ENCODE peak calls at places on chromosomes 1 and 21, in six cellular contexts. One of them, this sample, is unnamed.

GRCh38 chr1:96520542-96520941 is 201.0 kb upstream of the PTBP2 start:
- DNase-seq in fibroblast of lung: peak; percentile 51
- DNase-seq in LNCaP clone FGC: no peak
- DNase-seq in mucosa of descending colon: no peak
- DNase-seq in fibroblast of mammary gland: peak; percentile 90
- DNase-seq in Panc1: no peak
- DNase-seq in this sample: no peak

GRCh38 chr1:95614197-95614596 is 380.2 kb downstream of the RWDD3 start:
- DNase-seq in mucosa of descending colon: no peak
- DNase-seq in fibroblast of mammary gland: no peak
- DNase-seq in LNCaP clone FGC: no peak
- DNase-seq in Panc1: no peak
- DNase-seq in fibroblast of lung: no peak
- DNase-seq in this sample: no peak

GRCh38 chr1:232404981-232405380 is 225.0 kb downstream of the SIPA1L2 start:
- DNase-seq in fibroblast of lung: no peak
- DNase-seq in mucosa of descending colon: no peak
- DNase-seq in LNCaP clone FGC: no peak
- DNase-seq in Panc1: no peak
- DNase-seq in fibroblast of mammary gland: no peak
- DNase-seq in this sample: no peak

GRCh38 chr1:15406911-15407559 is 2.7 kb upstream of the EFHD2 start:
- DNase-seq in mucosa of descending colon: no peak
- DNase-seq in fibroblast of mammary gland: peak; percentile 91
- DNase-seq in Panc1: no peak
- DNase-seq in fibroblast of lung: peak; percentile 82
- DNase-seq in LNCaP clone FGC: no peak
- DNase-seq in this sample: no peak

GRCh38 chr1:34101151-34101550 is 63.9 kb downstream of the CSMD2 start:
- DNase-seq in mucosa of descending colon: no peak
- DNase-seq in fibroblast of lung: no peak
- DNase-seq in LNCaP clone FGC: no peak
- DNase-seq in fibroblast of mammary gland: peak; percentile 68
- DNase-seq in Panc1: no peak
- DNase-seq in this sample: no peak

GRCh38 chr1:192183788-192184187 is 25.5 kb downstream of the RGS18 start:
- DNase-seq in mucosa of descending colon: no peak
- DNase-seq in Panc1: no peak
- DNase-seq in fibroblast of lung: no peak
- DNase-seq in LNCaP clone FGC: no peak
- DNase-seq in fibroblast of mammary gland: no peak
- DNase-seq in this sample: no peak

GRCh38 chr1:246933893-246934292 is 2.1 kb upstream of the AHCTF1 start:
- DNase-seq in Panc1: no peak
- DNase-seq in mucosa of descending colon: no peak
- DNase-seq in fibroblast of mammary gland: no peak
- DNase-seq in fibroblast of lung: no peak
- DNase-seq in LNCaP clone FGC: no peak
- DNase-seq in this sample: no peak

GRCh38 chr1:75614455-75615379 is 3.8 kb upstream of the SLC44A5 start:
- DNase-seq in LNCaP clone FGC: no peak
- DNase-seq in fibroblast of mammary gland: peak; percentile 16
- DNase-seq in mucosa of descending colon: peak; percentile 28
- DNase-seq in Panc1: no peak
- DNase-seq in fibroblast of lung: peak; percentile 14
- DNase-seq in this sample: peak; percentile 27

GRCh38 chr1:228462560-228462959 is 24.6 kb upstream of the RNF187 start:
- DNase-seq in fibroblast of lung: no peak
- DNase-seq in mucosa of descending colon: no peak
- DNase-seq in Panc1: no peak
- DNase-seq in fibroblast of mammary gland: no peak
- DNase-seq in LNCaP clone FGC: no peak
- DNase-seq in this sample: no peak

GRCh38 chr1:71046891-71047634 is 553 bp downstream of the PTGER3 start:
- DNase-seq in fibroblast of mammary gland: no peak
- DNase-seq in Panc1: no peak
- DNase-seq in mucosa of descending colon: peak; percentile 40
- DNase-seq in fibroblast of lung: no peak
- DNase-seq in LNCaP clone FGC: no peak
- DNase-seq in this sample: no peak

GRCh38 chr1:41260768-41261167 is 18.7 kb upstream of the SCMH1 start:
- DNase-seq in fibroblast of lung: no peak
- DNase-seq in mucosa of descending colon: no peak
- DNase-seq in fibroblast of mammary gland: no peak
- DNase-seq in Panc1: no peak
- DNase-seq in LNCaP clone FGC: no peak
- DNase-seq in this sample: no peak

GRCh38 chr1:220249522-220249921 is 22.7 kb downstream of the RAB3GAP2 start:
- DNase-seq in LNCaP clone FGC: no peak
- DNase-seq in mucosa of descending colon: no peak
- DNase-seq in Panc1: no peak
- DNase-seq in fibroblast of mammary gland: no peak
- DNase-seq in fibroblast of lung: no peak
- DNase-seq in this sample: no peak

GRCh38 chr1:184595609-184596008 is 159.0 kb downstream of the EDEM3 start:
- DNase-seq in mucosa of descending colon: no peak
- DNase-seq in LNCaP clone FGC: no peak
- DNase-seq in Panc1: no peak
- DNase-seq in fibroblast of mammary gland: peak; percentile 84
- DNase-seq in fibroblast of lung: peak; percentile 59
- DNase-seq in this sample: no peak

GRCh38 chr1:39204441-39205081 is at the start of gene MACF1:
- DNase-seq in fibroblast of lung: peak; percentile 98
- DNase-seq in mucosa of descending colon: peak; percentile 44
- DNase-seq in fibroblast of mammary gland: peak; percentile 97
- DNase-seq in LNCaP clone FGC: no peak
- DNase-seq in Panc1: no peak
- DNase-seq in this sample: no peak
- TF ChIP-seq CTCF in fibroblast of lung: peak; percentile 59
- TF ChIP-seq CTCF in mucosa of descending colon: no peak
- TF ChIP-seq CTCF in fibroblast of mammary gland: peak; percentile 66
- TF ChIP-seq CTCF in LNCaP clone FGC: no peak
- TF ChIP-seq CTCF in Panc1: no peak
- TF ChIP-seq CTCF in this sample: no peak

DNA sequence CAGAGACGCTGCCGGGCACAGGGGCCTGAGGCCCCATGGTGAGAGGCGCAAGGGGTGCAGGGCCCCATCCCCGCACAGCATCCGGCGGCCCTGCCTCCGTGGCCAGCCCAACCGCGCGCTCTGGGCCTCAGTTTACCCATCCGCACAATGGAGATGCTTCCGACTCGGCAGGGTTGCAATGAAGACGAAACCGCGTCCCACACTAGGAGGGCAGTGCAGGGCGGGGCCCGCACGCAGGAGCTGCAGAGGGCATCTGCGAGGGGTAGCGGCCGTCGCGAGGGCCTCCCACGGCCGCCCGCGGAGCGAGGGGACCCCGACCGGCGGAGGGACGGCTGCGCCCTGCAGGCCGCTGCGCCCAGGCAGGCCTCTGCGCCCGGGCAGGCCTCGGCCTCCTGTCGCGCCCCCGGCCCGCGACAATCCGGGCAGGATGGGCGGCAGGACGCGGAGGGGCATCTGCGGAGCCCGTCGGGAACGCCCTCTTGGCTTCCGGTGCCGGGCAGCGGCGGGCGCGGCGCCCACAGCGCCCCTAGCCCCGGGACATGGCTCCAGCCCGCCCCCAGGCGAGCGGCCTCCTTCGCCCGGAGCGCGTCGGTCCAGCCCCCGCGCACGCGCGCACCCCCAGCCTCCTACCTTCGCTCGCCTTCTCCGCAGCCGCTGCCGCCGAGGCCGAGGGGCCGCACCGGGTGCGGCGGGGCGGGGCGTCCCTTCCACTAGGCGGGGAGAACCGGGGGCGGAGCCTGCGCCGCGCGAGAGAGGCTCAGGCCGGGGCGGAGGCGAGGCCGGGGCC is 15.3 kb downstream of the RNU1-1 start:
- DNase-seq in LNCaP clone FGC: peak; percentile 3
- DNase-seq in fibroblast of lung: peak; percentile 82
- DNase-seq in mucosa of descending colon: peak; percentile 93
- DNase-seq in fibroblast of mammary gland: peak; percentile 64
- DNase-seq in Panc1: no peak
- DNase-seq in this sample: peak; percentile 87
- TF ChIP-seq CTCF in LNCaP clone FGC: peak; percentile 5
- TF ChIP-seq CTCF in fibroblast of lung: no peak
- TF ChIP-seq CTCF in mucosa of descending colon: no peak
- TF ChIP-seq CTCF in fibroblast of mammary gland: no peak
- TF ChIP-seq CTCF in Panc1: no peak
- TF ChIP-seq CTCF in this sample: no peak

GRCh38 chr21:37548521-37548981 is 182.0 kb downstream of the DYRK1A start:
- DNase-seq in mucosa of descending colon: no peak
- DNase-seq in fibroblast of mammary gland: no peak
- DNase-seq in fibroblast of lung: no peak
- DNase-seq in LNCaP clone FGC: no peak
- DNase-seq in Panc1: no peak
- DNase-seq in this sample: peak; percentile 1

GRCh38 chr21:37547615-37547975 is 181.0 kb downstream of the DYRK1A start:
- DNase-seq in fibroblast of lung: no peak
- DNase-seq in fibroblast of mammary gland: no peak
- DNase-seq in LNCaP clone FGC: no peak
- DNase-seq in Panc1: no peak
- DNase-seq in mucosa of descending colon: no peak
- DNase-seq in this sample: no peak

GRCh38 chr21:37542512-37542911 is 175.9 kb downstream of the DYRK1A start:
- DNase-seq in fibroblast of lung: no peak
- DNase-seq in Panc1: no peak
- DNase-seq in mucosa of descending colon: no peak
- DNase-seq in fibroblast of mammary gland: no peak
- DNase-seq in LNCaP clone FGC: no peak
- DNase-seq in this sample: no peak

GRCh38 chr21:37546949-37547614 is 180.5 kb downstream of the DYRK1A start:
- DNase-seq in fibroblast of mammary gland: peak; percentile 17
- DNase-seq in LNCaP clone FGC: no peak
- DNase-seq in fibroblast of lung: no peak
- DNase-seq in Panc1: no peak
- DNase-seq in mucosa of descending colon: no peak
- DNase-seq in this sample: no peak

GRCh38 chr21:37546299-37546908 is 179.8 kb downstream of the DYRK1A start:
- DNase-seq in fibroblast of lung: no peak
- DNase-seq in mucosa of descending colon: no peak
- DNase-seq in LNCaP clone FGC: no peak
- DNase-seq in fibroblast of mammary gland: no peak
- DNase-seq in Panc1: no peak
- DNase-seq in this sample: peak; percentile 38
- TF ChIP-seq CTCF in fibroblast of lung: no peak
- TF ChIP-seq CTCF in mucosa of descending colon: no peak
- TF ChIP-seq CTCF in LNCaP clone FGC: no peak
- TF ChIP-seq CTCF in fibroblast of mammary gland: no peak
- TF ChIP-seq CTCF in Panc1: peak; percentile 32
- TF ChIP-seq CTCF in this sample: no peak

GRCh38 chr21:34242973-34243372 is 120.8 kb upstream of the KCNE2 start:
- DNase-seq in fibroblast of mammary gland: no peak
- DNase-seq in fibroblast of lung: no peak
- DNase-seq in LNCaP clone FGC: no peak
- DNase-seq in Panc1: no peak
- DNase-seq in mucosa of descending colon: no peak
- DNase-seq in this sample: no peak

DNA sequence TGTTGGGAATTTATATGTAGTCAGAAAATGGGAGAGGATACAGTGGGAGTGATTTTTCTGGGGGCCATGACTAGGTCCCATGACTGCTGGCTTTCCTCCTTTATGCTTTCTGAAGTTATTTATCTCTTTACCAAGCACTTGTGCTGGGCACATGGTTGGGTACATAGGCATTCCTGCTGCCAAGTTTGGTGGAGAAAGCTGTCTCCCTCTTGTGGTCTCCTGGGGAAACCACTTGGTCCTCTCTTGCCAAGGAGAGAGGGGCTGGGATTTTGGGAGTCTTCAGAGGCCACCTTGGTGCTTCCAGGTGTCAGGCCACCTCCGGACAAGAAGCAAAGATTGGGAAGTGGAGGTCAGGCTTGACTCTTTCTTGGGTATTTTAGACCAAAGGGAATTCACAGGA is 120.2 kb upstream of the KCNE2 start:
- DNase-seq in fibroblast of lung: peak; percentile 36
- DNase-seq in mucosa of descending colon: no peak
- DNase-seq in fibroblast of mammary gland: peak; percentile 39
- DNase-seq in LNCaP clone FGC: no peak
- DNase-seq in Panc1: peak; percentile 5
- DNase-seq in this sample: no peak
- TF ChIP-seq CTCF in fibroblast of lung: peak; percentile 36
- TF ChIP-seq CTCF in mucosa of descending colon: peak; percentile 12
- TF ChIP-seq CTCF in fibroblast of mammary gland: peak; percentile 65
- TF ChIP-seq CTCF in LNCaP clone FGC: peak; percentile 58
- TF ChIP-seq CTCF in Panc1: peak; percentile 64
- TF ChIP-seq CTCF in this sample: no peak

GRCh38 chr1:182720465-182720864 is 36.1 kb upstream of the RGS8 start:
- DNase-seq in Panc1: no peak
- DNase-seq in fibroblast of lung: peak; percentile 6
- DNase-seq in LNCaP clone FGC: no peak
- DNase-seq in fibroblast of mammary gland: peak; percentile 16
- DNase-seq in mucosa of descending colon: no peak
- DNase-seq in this sample: no peak
- TF ChIP-seq CTCF in Panc1: no peak
- TF ChIP-seq CTCF in fibroblast of lung: peak; percentile 41
- TF ChIP-seq CTCF in LNCaP clone FGC: no peak
- TF ChIP-seq CTCF in fibroblast of mammary gland: peak; percentile 40
- TF ChIP-seq CTCF in mucosa of descending colon: no peak
- TF ChIP-seq CTCF in this sample: peak; percentile 18

DNA sequence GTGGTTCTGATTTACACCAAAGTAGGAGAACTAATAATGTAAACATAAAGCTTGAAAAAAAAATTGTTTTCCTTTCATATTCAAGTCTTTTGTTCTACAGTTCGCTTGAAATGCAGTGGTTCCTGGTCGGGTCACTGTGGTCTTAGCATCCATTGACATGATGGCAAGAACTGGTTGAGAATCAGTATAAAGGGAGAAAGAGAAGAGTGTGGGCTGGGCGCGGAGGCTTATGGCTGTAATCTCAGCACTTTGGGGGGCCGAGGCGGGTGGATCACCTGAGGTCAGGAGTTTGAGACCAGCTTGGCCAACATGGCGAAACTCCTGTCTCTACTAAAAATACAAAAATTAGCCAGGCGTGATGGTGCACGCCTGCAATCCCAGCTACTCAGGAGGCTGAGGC is 250.9 kb downstream of the BACH1 start:
- DNase-seq in mucosa of descending colon: no peak
- DNase-seq in fibroblast of lung: no peak
- DNase-seq in fibroblast of mammary gland: no peak
- DNase-seq in Panc1: no peak
- DNase-seq in LNCaP clone FGC: no peak
- DNase-seq in this sample: no peak
- TF ChIP-seq CTCF in mucosa of descending colon: no peak
- TF ChIP-seq CTCF in fibroblast of lung: no peak
- TF ChIP-seq CTCF in fibroblast of mammary gland: no peak
- TF ChIP-seq CTCF in Panc1: no peak
- TF ChIP-seq CTCF in LNCaP clone FGC: no peak
- TF ChIP-seq CTCF in this sample: no peak

GRCh38 chr1:10888289-10888688 is 91.8 kb upstream of the CASZ1 start:
- DNase-seq in LNCaP clone FGC: no peak
- DNase-seq in fibroblast of mammary gland: no peak
- DNase-seq in Panc1: no peak
- DNase-seq in fibroblast of lung: no peak
- DNase-seq in mucosa of descending colon: no peak
- DNase-seq in this sample: no peak
- TF ChIP-seq CTCF in LNCaP clone FGC: no peak
- TF ChIP-seq CTCF in fibroblast of mammary gland: no peak
- TF ChIP-seq CTCF in Panc1: no peak
- TF ChIP-seq CTCF in fibroblast of lung: no peak
- TF ChIP-seq CTCF in mucosa of descending colon: no peak
- TF ChIP-seq CTCF in this sample: peak; percentile 11

This sample was measured in mesothelial cell of epicardium.